ENCODE peak calls at places on chromosome 2, in five cellular contexts. One of them, this sample, is unnamed.

GRCh38 chr2:182616471-182617393 is 99.3 kb upstream of the DNAJC10 start:
- DNase-seq in cardiac fibroblast: peak; percentile 73
- DNase-seq in sciatic nerve: no peak
- DNase-seq in ELF-1: no peak
- DNase-seq in non-pigmented ciliary epithelial cell: no peak
- DNase-seq in this sample: no peak

GRCh38 chr2:149860276-149860921 is 272.8 kb upstream of the MMADHC start:
- DNase-seq in cardiac fibroblast: peak; percentile 82
- DNase-seq in sciatic nerve: peak; percentile 73
- DNase-seq in ELF-1: peak; percentile 43
- DNase-seq in non-pigmented ciliary epithelial cell: peak; percentile 85
- DNase-seq in this sample: peak; percentile 89

GRCh38 chr2:9153589-9153988 is 53.0 kb upstream of the ASAP2 start:
- DNase-seq in cardiac fibroblast: no peak
- DNase-seq in sciatic nerve: no peak
- DNase-seq in ELF-1: no peak
- DNase-seq in non-pigmented ciliary epithelial cell: no peak
- DNase-seq in this sample: no peak

GRCh38 chr2:120347387-120348010 is 1.6 kb downstream of the INHBB start:
- DNase-seq in cardiac fibroblast: peak; percentile 20
- DNase-seq in sciatic nerve: no peak
- DNase-seq in ELF-1: peak; percentile 44
- DNase-seq in non-pigmented ciliary epithelial cell: no peak
- DNase-seq in this sample: no peak

GRCh38 chr2:60551241-60552095 is 2.0 kb downstream of the BCL11A start:
- DNase-seq in cardiac fibroblast: peak; percentile 28
- DNase-seq in sciatic nerve: no peak
- DNase-seq in ELF-1: peak; percentile 63
- DNase-seq in non-pigmented ciliary epithelial cell: no peak
- DNase-seq in this sample: no peak

GRCh38 chr2:237278593-237278992 is 135.4 kb downstream of the COL6A3 start:
- DNase-seq in cardiac fibroblast: peak; percentile 83
- DNase-seq in sciatic nerve: peak; percentile 83
- DNase-seq in ELF-1: no peak
- DNase-seq in non-pigmented ciliary epithelial cell: no peak
- DNase-seq in this sample: no peak

GRCh38 chr2:209629622-209630021 is 142.0 kb upstream of the UNC80 start:
- DNase-seq in cardiac fibroblast: peak; percentile 61
- DNase-seq in sciatic nerve: no peak
- DNase-seq in ELF-1: no peak
- DNase-seq in non-pigmented ciliary epithelial cell: peak; percentile 55
- DNase-seq in this sample: peak; percentile 45

GRCh38 chr2:45750484-45750883 is 99.0 kb downstream of the PRKCE start:
- DNase-seq in cardiac fibroblast: peak; percentile 13
- DNase-seq in sciatic nerve: no peak
- DNase-seq in ELF-1: no peak
- DNase-seq in non-pigmented ciliary epithelial cell: no peak
- DNase-seq in this sample: no peak

GRCh38 chr2:155630760-155631159 is 701.8 kb downstream of the NR4A2 start:
- DNase-seq in cardiac fibroblast: no peak
- DNase-seq in sciatic nerve: no peak
- DNase-seq in ELF-1: no peak
- DNase-seq in non-pigmented ciliary epithelial cell: no peak
- DNase-seq in this sample: no peak

GRCh38 chr2:25964891-25965290 is 17.4 kb downstream of the KIF3C start:
- DNase-seq in cardiac fibroblast: no peak
- DNase-seq in sciatic nerve: no peak
- DNase-seq in ELF-1: no peak
- DNase-seq in non-pigmented ciliary epithelial cell: no peak
- DNase-seq in this sample: no peak

GRCh38 chr2:60097298-60097697 is 456.2 kb downstream of the BCL11A start:
- DNase-seq in cardiac fibroblast: no peak
- DNase-seq in sciatic nerve: no peak
- DNase-seq in ELF-1: no peak
- DNase-seq in non-pigmented ciliary epithelial cell: no peak
- DNase-seq in this sample: no peak

GRCh38 chr2:146893500-146894041 is 951.3 kb upstream of the ACVR2A start:
- DNase-seq in cardiac fibroblast: peak; percentile 30
- DNase-seq in sciatic nerve: no peak
- DNase-seq in ELF-1: no peak
- DNase-seq in non-pigmented ciliary epithelial cell: no peak
- DNase-seq in this sample: no peak

GRCh38 chr2:18795881-18796280 is 206.5 kb upstream of the NT5C1B start:
- DNase-seq in cardiac fibroblast: peak; percentile 35
- DNase-seq in sciatic nerve: no peak
- DNase-seq in ELF-1: no peak
- DNase-seq in non-pigmented ciliary epithelial cell: no peak
- DNase-seq in this sample: no peak

GRCh38 chr2:232502901-232503791 is 15.5 kb upstream of the ECEL1 start:
- DNase-seq in cardiac fibroblast: peak; percentile 16
- DNase-seq in sciatic nerve: no peak
- DNase-seq in ELF-1: peak; percentile 64
- DNase-seq in non-pigmented ciliary epithelial cell: no peak
- DNase-seq in this sample: no peak

GRCh38 chr2:178478102-178478441 is 328 bp downstream of the FKBP7 start:
- DNase-seq in cardiac fibroblast: peak; percentile 30
- DNase-seq in sciatic nerve: no peak
- DNase-seq in ELF-1: no peak
- DNase-seq in non-pigmented ciliary epithelial cell: no peak
- DNase-seq in this sample: no peak

GRCh38 chr2:230721712-230722111 is 9.1 kb downstream of the CAB39 start:
- DNase-seq in cardiac fibroblast: peak; percentile 58
- DNase-seq in sciatic nerve: no peak
- DNase-seq in ELF-1: no peak
- DNase-seq in non-pigmented ciliary epithelial cell: no peak
- DNase-seq in this sample: no peak

GRCh38 chr2:46984642-46985476 is 69.3 kb upstream of the MCFD2 start:
- DNase-seq in cardiac fibroblast: peak; percentile 98
- DNase-seq in sciatic nerve: no peak
- DNase-seq in ELF-1: peak; percentile 52
- DNase-seq in non-pigmented ciliary epithelial cell: peak; percentile 87
- DNase-seq in this sample: no peak

GRCh38 chr2:97849881-97850540 is 136.6 kb downstream of the ZAP70 start:
- DNase-seq in cardiac fibroblast: peak; percentile 31
- DNase-seq in sciatic nerve: no peak
- DNase-seq in ELF-1: no peak
- DNase-seq in non-pigmented ciliary epithelial cell: no peak
- DNase-seq in this sample: no peak

GRCh38 chr2:133513893-133514292 is 54.4 kb downstream of the NCKAP5 start:
- DNase-seq in cardiac fibroblast: no peak
- DNase-seq in sciatic nerve: no peak
- DNase-seq in ELF-1: no peak
- DNase-seq in non-pigmented ciliary epithelial cell: no peak
- DNase-seq in this sample: no peak

GRCh38 chr2:8514748-8515389 is 167.0 kb upstream of the ID2 start:
- DNase-seq in cardiac fibroblast: no peak
- DNase-seq in sciatic nerve: no peak
- DNase-seq in ELF-1: no peak
- DNase-seq in non-pigmented ciliary epithelial cell: no peak
- DNase-seq in this sample: no peak

GRCh38 chr2:134669731-134670669 is 48.8 kb downstream of the TMEM163 start:
- DNase-seq in cardiac fibroblast: no peak
- DNase-seq in sciatic nerve: no peak
- DNase-seq in ELF-1: no peak
- DNase-seq in non-pigmented ciliary epithelial cell: no peak
- DNase-seq in this sample: no peak

GRCh38 chr2:150477347-150477746 is 10.1 kb downstream of the RND3 start:
- DNase-seq in cardiac fibroblast: peak; percentile 52
- DNase-seq in sciatic nerve: no peak
- DNase-seq in ELF-1: peak; percentile 30
- DNase-seq in non-pigmented ciliary epithelial cell: no peak
- DNase-seq in this sample: no peak

GRCh38 chr2:239721991-239722759 is 303.0 kb downstream of the NDUFA10 start:
- DNase-seq in cardiac fibroblast: no peak
- DNase-seq in sciatic nerve: peak; percentile 48
- DNase-seq in ELF-1: no peak
- DNase-seq in non-pigmented ciliary epithelial cell: no peak
- DNase-seq in this sample: no peak

GRCh38 chr2:222169346-222169745 is 129.5 kb downstream of the PAX3 start:
- DNase-seq in cardiac fibroblast: no peak
- DNase-seq in sciatic nerve: no peak
- DNase-seq in ELF-1: no peak
- DNase-seq in non-pigmented ciliary epithelial cell: no peak
- DNase-seq in this sample: no peak

GRCh38 chr2:121626777-121627524 is 22.3 kb downstream of the CLASP1 start:
- DNase-seq in cardiac fibroblast: peak; percentile 93
- DNase-seq in sciatic nerve: no peak
- DNase-seq in ELF-1: no peak
- DNase-seq in non-pigmented ciliary epithelial cell: no peak
- DNase-seq in this sample: peak; percentile 84

GRCh38 chr2:233464056-233464455 is 102.5 kb downstream of the USP40 start:
- DNase-seq in cardiac fibroblast: no peak
- DNase-seq in sciatic nerve: no peak
- DNase-seq in ELF-1: no peak
- DNase-seq in non-pigmented ciliary epithelial cell: no peak
- DNase-seq in this sample: no peak

GRCh38 chr2:216777637-216778273 is 82.1 kb downstream of the TNP1 start:
- DNase-seq in cardiac fibroblast: peak; percentile 73
- DNase-seq in sciatic nerve: no peak
- DNase-seq in ELF-1: peak; percentile 83
- DNase-seq in non-pigmented ciliary epithelial cell: no peak
- DNase-seq in this sample: no peak

GRCh38 chr2:220434365-220434764 is 806.9 kb downstream of the SLC4A3 start:
- DNase-seq in cardiac fibroblast: peak; percentile 40
- DNase-seq in sciatic nerve: no peak
- DNase-seq in ELF-1: no peak
- DNase-seq in non-pigmented ciliary epithelial cell: peak; percentile 34
- DNase-seq in this sample: no peak

GRCh38 chr2:128422571-128422970 is 103.9 kb upstream of the HS6ST1 start:
- DNase-seq in cardiac fibroblast: peak; percentile 90
- DNase-seq in sciatic nerve: no peak
- DNase-seq in ELF-1: no peak
- DNase-seq in non-pigmented ciliary epithelial cell: peak; percentile 63
- DNase-seq in this sample: no peak

GRCh38 chr2:239211391-239212094 is 189.3 kb downstream of the HDAC4 start:
- DNase-seq in cardiac fibroblast: no peak
- DNase-seq in sciatic nerve: no peak
- DNase-seq in ELF-1: no peak
- DNase-seq in non-pigmented ciliary epithelial cell: no peak
- DNase-seq in this sample: no peak

GRCh38 chr2:119221609-119222008 is 2.0 kb upstream of the STEAP3 start:
- DNase-seq in cardiac fibroblast: no peak
- DNase-seq in sciatic nerve: no peak
- DNase-seq in ELF-1: no peak
- DNase-seq in non-pigmented ciliary epithelial cell: no peak
- DNase-seq in this sample: no peak

GRCh38 chr2:96153291-96153713 is 8.1 kb upstream of the DUSP2 start:
- DNase-seq in cardiac fibroblast: no peak
- DNase-seq in sciatic nerve: peak; percentile 36
- DNase-seq in ELF-1: no peak
- DNase-seq in non-pigmented ciliary epithelial cell: no peak
- DNase-seq in this sample: no peak

GRCh38 chr2:10267036-10267435 is 35.7 kb upstream of the HPCAL1 start:
- DNase-seq in cardiac fibroblast: no peak
- DNase-seq in sciatic nerve: no peak
- DNase-seq in ELF-1: no peak
- DNase-seq in non-pigmented ciliary epithelial cell: no peak
- DNase-seq in this sample: no peak

GRCh38 chr2:17620280-17620679 is 79.8 kb downstream of the VSNL1 start:
- DNase-seq in cardiac fibroblast: peak; percentile 43
- DNase-seq in sciatic nerve: no peak
- DNase-seq in ELF-1: no peak
- DNase-seq in non-pigmented ciliary epithelial cell: no peak
- DNase-seq in this sample: no peak

GRCh38 chr2:141709756-141710155 is 421.1 kb downstream of the LRP1B start:
- DNase-seq in cardiac fibroblast: no peak
- DNase-seq in sciatic nerve: no peak
- DNase-seq in ELF-1: no peak
- DNase-seq in non-pigmented ciliary epithelial cell: no peak
- DNase-seq in this sample: no peak

GRCh38 chr2:98348066-98348561 is 1.9 kb downstream of the CNGA3 start:
- DNase-seq in cardiac fibroblast: peak; percentile 6
- DNase-seq in sciatic nerve: no peak
- DNase-seq in ELF-1: peak; percentile 86
- DNase-seq in non-pigmented ciliary epithelial cell: no peak
- DNase-seq in this sample: no peak

This sample was measured in smooth muscle cell of the brain vasculature.